ENCODE peak calls at places on chromosomes 1 and 21, in six cellular contexts. I, H, S, Q, T and N are unnamed samples.

GRCh38 chr1:24596401-24596880 is 40.6 kb downstream of the NCMAP start:
- DNase-seq in T (no peak), H (no peak), I (no peak), Q (no peak), S (no peak), N (no peak)

GRCh38 chr1:232486454-232487202 is 143.3 kb downstream of the SIPA1L2 start:
- DNase-seq in S (no peak), H (no peak), T (peak; percentile 58), I (no peak), Q (no peak), N (no peak)

GRCh38 chr1:2174348-2175054 is 20.1 kb downstream of the FAAP20 start:
- DNase-seq in Q (peak; percentile 62), T (peak; percentile 52), S (peak; percentile 76), I (peak; percentile 26), H (peak; percentile 79), N (no peak)

GRCh38 chr1:8408151-8408839 is 90.4 kb downstream of the SLC45A1 start:
- DNase-seq in I (peak; percentile 90), T (peak; percentile 90), H (peak; percentile 35), S (no peak), Q (no peak), N (peak; percentile 61)

GRCh38 chr1:106879538-106879937 is 176.9 kb upstream of the PRMT6 start:
- DNase-seq in I (no peak), T (no peak), S (no peak), H (peak; percentile 6), Q (no peak), N (no peak)

GRCh38 chr1:54273837-54274192 is 73.8 kb downstream of the MRPL37 start:
- DNase-seq in H (peak; percentile 75), Q (no peak), I (no peak), S (peak; percentile 51), T (no peak), N (no peak)

GRCh38 chr1:17274186-17275170 is 25.6 kb downstream of the PADI3 start:
- DNase-seq in Q (no peak), H (peak; percentile 72), I (no peak), S (peak; percentile 75), T (peak; percentile 18), N (no peak)

GRCh38 chr1:234584926-234585325 is 25.1 kb downstream of the IRF2BP2 start:
- DNase-seq in H (no peak), I (no peak), S (no peak), T (peak; percentile 66), Q (no peak), N (no peak)

GRCh38 chr1:21299007-21299406 is 8.7 kb upstream of the ECE1 start:
- DNase-seq in H (no peak), Q (no peak), S (no peak), T (no peak), I (no peak), N (no peak)

GRCh38 chr21:30014883-30015282 is 75.1 kb upstream of the GRIK1 start:
- DNase-seq in T (no peak), Q (no peak), S (no peak), I (peak; percentile 6), H (peak; percentile 21), N (no peak)

GRCh38 chr21:37793660-37794059 is 122.6 kb downstream of the KCNJ6 start:
- DNase-seq in H (no peak), S (no peak), Q (no peak), T (peak; percentile 48), I (no peak), N (no peak)

GRCh38 chr1:154716614-154717372 is 108.8 kb upstream of the ADAR start:
- DNase-seq in I (no peak), S (no peak), T (no peak), H (no peak), Q (no peak), N (no peak)

GRCh38 chr1:200659269-200659668 is 10.4 kb downstream of the DDX59 start:
- DNase-seq in T (peak; percentile 76), S (no peak), H (no peak), Q (no peak), I (no peak), N (no peak)

GRCh38 chr1:50279622-50280320 is 143.5 kb downstream of the DMRTA2 start:
- DNase-seq in T (peak; percentile 3), I (peak; percentile 11), H (peak; percentile 31), Q (no peak), S (no peak), N (no peak)

GRCh38 chr1:181433931-181434330 is 49.4 kb upstream of the CACNA1E start:
- DNase-seq in I (no peak), H (no peak), S (no peak), T (no peak), Q (no peak), N (no peak)

GRCh38 chr1:241715956-241716355 is 63.9 kb downstream of the WDR64 start:
- DNase-seq in Q (no peak), H (no peak), T (no peak), I (no peak), S (no peak), N (no peak)

GRCh38 chr1:202235003-202235660 is 41.5 kb downstream of the LGR6 start:
- DNase-seq in H (no peak), T (no peak), S (no peak), I (no peak), Q (no peak), N (no peak)

GRCh38 chr1:239538244-239538988 is 152.0 kb downstream of the CHRM3 start:
- DNase-seq in H (peak; percentile 72), S (no peak), I (no peak), Q (no peak), T (no peak), N (no peak)

GRCh38 chr1:245751671-245752070 is 596.9 kb downstream of the KIF26B start:
- DNase-seq in T (peak; percentile 63), Q (no peak), I (no peak), S (peak; percentile 31), H (peak; percentile 57), N (no peak)

DNA sequence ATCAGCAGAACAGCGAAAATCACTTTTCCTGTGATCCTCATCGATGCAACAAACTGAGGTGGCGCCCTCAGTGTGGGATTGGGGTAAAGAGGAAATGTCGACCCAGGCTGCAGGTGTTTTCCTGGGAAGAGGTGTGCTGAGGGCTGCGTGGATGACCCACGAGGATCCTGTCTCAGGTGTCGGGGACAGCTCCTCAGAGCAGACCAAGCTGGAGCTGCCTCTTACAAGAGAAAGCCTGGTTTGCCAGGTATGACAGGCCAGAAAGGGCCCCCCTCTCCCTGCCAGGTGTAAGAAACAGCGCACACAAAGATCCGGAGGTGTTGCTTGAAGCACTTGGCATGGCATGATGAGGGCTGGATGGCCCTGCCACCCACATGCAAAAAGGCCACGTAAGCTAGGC is 12.6 kb downstream of the FHAD1 start:
- DNase-seq in I (no peak), S (no peak), H (no peak), T (no peak), Q (no peak), N (no peak)
- TF ChIP-seq CTCF in I (no peak), S (no peak), H (no peak), T (no peak), Q (no peak), N (no peak)

DNA sequence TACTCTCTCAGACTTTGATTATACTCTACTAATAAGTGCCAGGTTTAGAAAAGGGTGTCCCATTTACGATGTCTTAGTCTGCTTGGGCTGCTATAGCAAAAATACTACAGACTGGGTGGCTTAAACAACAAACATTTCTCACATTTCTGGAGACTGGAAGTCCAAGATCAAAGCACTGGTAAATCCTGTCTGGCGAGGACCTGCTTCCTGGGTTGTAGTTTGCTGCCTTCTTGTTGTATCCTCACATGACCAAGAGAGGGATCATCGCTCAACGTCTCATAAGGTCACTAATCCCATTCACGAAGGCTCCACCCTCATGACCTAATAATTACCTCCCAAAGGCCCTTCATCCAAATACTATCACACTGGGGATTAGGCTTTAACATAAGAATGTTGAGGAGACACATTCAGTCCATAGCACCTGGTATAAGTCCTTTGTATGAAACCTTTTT is 12.0 kb downstream of the PRDX6 start:
- DNase-seq in S (no peak), Q (no peak), I (no peak), T (no peak), H (peak; percentile 45), N (no peak)
- TF ChIP-seq CTCF in S (no peak), Q (no peak), I (no peak), T (no peak), H (peak; percentile 28), N (no peak)

DNA sequence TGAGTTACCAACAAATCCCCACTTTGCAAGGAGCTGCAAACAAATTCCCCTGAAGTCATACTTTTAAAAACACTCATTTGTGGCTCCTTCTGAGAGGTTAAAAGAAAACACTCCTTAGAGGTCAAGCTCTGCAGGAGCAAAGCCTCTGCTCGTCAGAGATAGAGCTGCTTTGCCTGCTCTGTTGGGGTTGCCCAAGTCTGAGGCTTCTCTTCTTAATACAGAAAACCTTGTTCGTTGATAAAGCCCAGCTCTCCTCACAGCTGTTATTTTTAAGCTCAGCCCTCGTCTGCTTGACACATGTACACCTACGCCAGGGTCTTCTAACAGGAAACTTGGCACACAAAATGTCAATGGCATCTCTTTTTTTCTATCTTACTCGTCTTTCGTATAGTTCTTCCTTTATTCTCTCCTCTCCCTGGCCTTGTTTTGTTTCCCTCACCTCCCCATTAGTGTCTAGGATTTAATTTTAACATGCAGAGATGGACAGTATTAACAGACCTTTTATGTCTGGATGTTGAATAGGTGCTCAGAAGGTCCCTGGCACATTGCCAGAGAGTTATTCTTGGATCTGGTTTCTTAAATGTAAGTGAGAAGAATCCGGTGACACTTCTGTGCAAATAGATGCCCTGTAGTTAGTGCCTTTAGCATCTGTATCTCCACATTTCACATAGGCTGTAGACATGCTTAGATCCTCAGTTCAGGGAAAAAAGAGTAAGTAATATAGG is 86.0 kb downstream of the LRRC53 start:
- DNase-seq in H (no peak), T (peak; percentile 14), S (no peak), Q (no peak), I (no peak), N (no peak)
- TF ChIP-seq CTCF in H (no peak), T (no peak), S (no peak), Q (no peak), I (no peak), N (no peak)

DNA sequence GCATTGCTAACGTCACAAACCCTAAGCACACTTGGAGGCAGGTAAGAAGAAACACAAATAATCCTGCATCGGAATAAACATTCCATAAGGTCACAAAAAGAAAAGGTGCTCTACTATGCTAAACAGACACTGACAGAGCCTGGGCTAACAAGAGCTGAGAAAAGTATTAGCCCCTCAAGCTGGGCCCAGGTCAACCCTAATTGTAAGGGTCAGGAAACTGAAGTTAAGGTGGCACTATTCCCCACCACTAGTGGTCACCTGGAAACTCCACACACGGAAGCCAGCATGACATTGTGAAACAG is 1.3 kb downstream of the PTTG1IP start:
- DNase-seq in I (no peak), T (no peak), H (no peak), Q (no peak), S (no peak), N (no peak)
- TF ChIP-seq CTCF in I (no peak), T (no peak), H (no peak), Q (no peak), S (no peak), N (no peak)

GRCh38 chr1:3455630-3456448 is 1.4 kb downstream of the ARHGEF16 start:
- DNase-seq in T (no peak), I (no peak), Q (no peak), H (no peak), S (no peak), N (no peak)

GRCh38 chr1:3454811-3455618 is 550 bp downstream of the ARHGEF16 start:
- DNase-seq in S (peak; percentile 60), H (peak; percentile 83), T (no peak), I (no peak), Q (no peak), N (no peak)

GRCh38 chr1:3453203-3453761 is 1.2 kb upstream of the ARHGEF16 start:
- DNase-seq in H (peak; percentile 86), S (peak; percentile 89), I (no peak), Q (peak; percentile 73), T (peak; percentile 33), N (peak; percentile 50)

GRCh38 chr1:3452866-3453175 is 1.6 kb upstream of the ARHGEF16 start:
- DNase-seq in S (no peak), I (no peak), H (no peak), T (no peak), Q (no peak), N (no peak)

GRCh38 chr1:3453891-3454810 is at the start of gene ARHGEF16:
- DNase-seq in I (no peak), H (peak; percentile 91), S (peak; percentile 72), Q (no peak), T (peak; percentile 12), N (no peak)
- TF ChIP-seq CTCF in I (peak; percentile 32), H (peak; percentile 58), S (peak; percentile 51), Q (no peak), T (no peak), N (no peak)